ENCODE peak calls at places on chromosomes 1 and 21, in four cellular contexts. One of them, this sample, is unnamed.

GRCh38 chr1:24463756-24464377 is 38.8 kb upstream of the RCAN3 start:
- DNase-seq in naive thymus-derived CD4-positive, alpha-beta T cell: peak; percentile 28
- DNase-seq in breast epithelium: no peak
- DNase-seq in effector memory CD4-positive, alpha-beta T cell: no peak
- DNase-seq in this sample: no peak

GRCh38 chr1:171849245-171849898 is 8.1 kb downstream of the DNM3 start:
- DNase-seq in naive thymus-derived CD4-positive, alpha-beta T cell: no peak
- DNase-seq in breast epithelium: no peak
- DNase-seq in effector memory CD4-positive, alpha-beta T cell: no peak
- DNase-seq in this sample: no peak

GRCh38 chr1:31657020-31657804 is 12.5 kb upstream of the PEF1 start:
- DNase-seq in naive thymus-derived CD4-positive, alpha-beta T cell: no peak
- DNase-seq in breast epithelium: no peak
- DNase-seq in effector memory CD4-positive, alpha-beta T cell: no peak
- DNase-seq in this sample: no peak

GRCh38 chr1:33725037-33725436 is 138.8 kb upstream of the HMGB4 start:
- DNase-seq in naive thymus-derived CD4-positive, alpha-beta T cell: no peak
- DNase-seq in breast epithelium: no peak
- DNase-seq in effector memory CD4-positive, alpha-beta T cell: no peak
- DNase-seq in this sample: no peak

GRCh38 chr1:25369241-25369640 is 31.1 kb downstream of the TMEM50A start:
- DNase-seq in naive thymus-derived CD4-positive, alpha-beta T cell: no peak
- DNase-seq in breast epithelium: no peak
- DNase-seq in effector memory CD4-positive, alpha-beta T cell: no peak
- DNase-seq in this sample: peak; percentile 22

GRCh38 chr1:18385239-18385790 is 95.4 kb upstream of the KLHDC7A start:
- DNase-seq in naive thymus-derived CD4-positive, alpha-beta T cell: no peak
- DNase-seq in breast epithelium: no peak
- DNase-seq in effector memory CD4-positive, alpha-beta T cell: no peak
- DNase-seq in this sample: no peak

GRCh38 chr1:114435088-114435715 is 75.8 kb downstream of the TRIM33 start:
- DNase-seq in naive thymus-derived CD4-positive, alpha-beta T cell: no peak
- DNase-seq in breast epithelium: no peak
- DNase-seq in effector memory CD4-positive, alpha-beta T cell: no peak
- DNase-seq in this sample: no peak

GRCh38 chr1:197989058-197989457 is 71.9 kb downstream of the LHX9 start:
- DNase-seq in naive thymus-derived CD4-positive, alpha-beta T cell: no peak
- DNase-seq in breast epithelium: no peak
- DNase-seq in effector memory CD4-positive, alpha-beta T cell: no peak
- DNase-seq in this sample: no peak

GRCh38 chr1:155125946-155126493 is 1.7 kb upstream of the EFNA1 start:
- DNase-seq in naive thymus-derived CD4-positive, alpha-beta T cell: no peak
- DNase-seq in breast epithelium: peak; percentile 65
- DNase-seq in effector memory CD4-positive, alpha-beta T cell: no peak
- DNase-seq in this sample: no peak

GRCh38 chr1:187266051-187266450 is 437.3 kb downstream of the PLA2G4A start:
- DNase-seq in naive thymus-derived CD4-positive, alpha-beta T cell: no peak
- DNase-seq in breast epithelium: no peak
- DNase-seq in effector memory CD4-positive, alpha-beta T cell: no peak
- DNase-seq in this sample: no peak

GRCh38 chr1:206067486-206068302 is 14.7 kb downstream of the RHEX start:
- DNase-seq in naive thymus-derived CD4-positive, alpha-beta T cell: no peak
- DNase-seq in breast epithelium: no peak
- DNase-seq in effector memory CD4-positive, alpha-beta T cell: no peak
- DNase-seq in this sample: no peak

GRCh38 chr1:18789246-18789645 is 70.2 kb downstream of the TAS1R2 start:
- DNase-seq in naive thymus-derived CD4-positive, alpha-beta T cell: no peak
- DNase-seq in breast epithelium: no peak
- DNase-seq in effector memory CD4-positive, alpha-beta T cell: no peak
- DNase-seq in this sample: no peak

GRCh38 chr1:31752952-31753351 is 11.2 kb downstream of the ADGRB2 start:
- DNase-seq in naive thymus-derived CD4-positive, alpha-beta T cell: no peak
- DNase-seq in breast epithelium: no peak
- DNase-seq in effector memory CD4-positive, alpha-beta T cell: no peak
- DNase-seq in this sample: no peak

GRCh38 chr1:169109561-169110134 is 3.2 kb downstream of the ATP1B1 start:
- DNase-seq in naive thymus-derived CD4-positive, alpha-beta T cell: no peak
- DNase-seq in breast epithelium: peak; percentile 62
- DNase-seq in effector memory CD4-positive, alpha-beta T cell: no peak
- DNase-seq in this sample: no peak

GRCh38 chr21:26167593-26167992 is 3.0 kb downstream of the APP start:
- DNase-seq in naive thymus-derived CD4-positive, alpha-beta T cell: no peak
- DNase-seq in breast epithelium: no peak
- DNase-seq in effector memory CD4-positive, alpha-beta T cell: no peak
- DNase-seq in this sample: no peak

GRCh38 chr1:46615735-46616134 is 876 bp downstream of the MOB3C start:
- DNase-seq in naive thymus-derived CD4-positive, alpha-beta T cell: no peak
- DNase-seq in breast epithelium: no peak
- DNase-seq in effector memory CD4-positive, alpha-beta T cell: no peak
- DNase-seq in this sample: no peak

GRCh38 chr1:14826731-14827326 is 228.3 kb downstream of the KAZN start:
- DNase-seq in naive thymus-derived CD4-positive, alpha-beta T cell: no peak
- DNase-seq in breast epithelium: no peak
- DNase-seq in effector memory CD4-positive, alpha-beta T cell: no peak
- DNase-seq in this sample: no peak

GRCh38 chr1:205706601-205707502 is 26.5 kb upstream of the SLC45A3 start:
- DNase-seq in naive thymus-derived CD4-positive, alpha-beta T cell: no peak
- DNase-seq in breast epithelium: no peak
- DNase-seq in effector memory CD4-positive, alpha-beta T cell: no peak
- DNase-seq in this sample: no peak

GRCh38 chr1:41673355-41673754 is 188.9 kb upstream of the EDN2 start:
- DNase-seq in naive thymus-derived CD4-positive, alpha-beta T cell: peak; percentile 67
- DNase-seq in breast epithelium: no peak
- DNase-seq in effector memory CD4-positive, alpha-beta T cell: peak; percentile 29
- DNase-seq in this sample: no peak

GRCh38 chr1:160436975-160437374 is 36.6 kb downstream of the VANGL2 start:
- DNase-seq in naive thymus-derived CD4-positive, alpha-beta T cell: no peak
- DNase-seq in breast epithelium: no peak
- DNase-seq in effector memory CD4-positive, alpha-beta T cell: no peak
- DNase-seq in this sample: no peak

GRCh38 chr1:44860891-44861290 is 17.8 kb upstream of the PTCH2 start:
- DNase-seq in naive thymus-derived CD4-positive, alpha-beta T cell: no peak
- DNase-seq in breast epithelium: no peak
- DNase-seq in effector memory CD4-positive, alpha-beta T cell: no peak
- DNase-seq in this sample: no peak

GRCh38 chr1:44855742-44856141 is 12.7 kb upstream of the PTCH2 start:
- DNase-seq in naive thymus-derived CD4-positive, alpha-beta T cell: no peak
- DNase-seq in breast epithelium: no peak
- DNase-seq in effector memory CD4-positive, alpha-beta T cell: no peak
- DNase-seq in this sample: no peak

GRCh38 chr1:44853201-44853600 is 10.1 kb upstream of the PTCH2 start:
- DNase-seq in naive thymus-derived CD4-positive, alpha-beta T cell: no peak
- DNase-seq in breast epithelium: no peak
- DNase-seq in effector memory CD4-positive, alpha-beta T cell: no peak
- DNase-seq in this sample: no peak

GRCh38 chr1:44854985-44855384 is 11.9 kb upstream of the PTCH2 start:
- DNase-seq in naive thymus-derived CD4-positive, alpha-beta T cell: no peak
- DNase-seq in breast epithelium: no peak
- DNase-seq in effector memory CD4-positive, alpha-beta T cell: no peak
- DNase-seq in this sample: no peak

DNA sequence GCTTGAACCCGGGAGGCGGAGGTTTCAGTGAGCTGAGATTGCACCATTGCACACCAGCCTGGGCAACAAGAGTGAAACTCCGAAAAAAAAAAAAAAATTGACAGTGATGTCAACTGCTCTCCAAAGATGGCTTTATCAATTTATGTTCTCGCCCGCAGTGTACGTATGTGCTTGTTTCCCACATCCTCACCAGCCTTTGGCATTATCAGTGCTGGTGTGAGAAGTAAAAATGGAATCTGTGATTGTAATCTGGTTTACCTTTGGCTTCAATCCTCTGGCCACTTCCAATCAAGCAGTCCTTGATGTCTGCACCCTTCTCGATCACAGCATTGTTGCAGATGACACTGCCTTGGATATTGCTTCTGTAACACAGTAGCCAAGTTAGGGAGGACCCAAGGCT is 14.4 kb upstream of the PTCH2 start:
- DNase-seq in naive thymus-derived CD4-positive, alpha-beta T cell: no peak
- DNase-seq in breast epithelium: no peak
- DNase-seq in effector memory CD4-positive, alpha-beta T cell: no peak
- DNase-seq in this sample: no peak
- H3K4me1 ChIP-seq in naive thymus-derived CD4-positive, alpha-beta T cell: no peaks in the 10 kb centered on the region
- H3K4me1 ChIP-seq in breast epithelium: no peaks in the 10 kb centered on the region
- H3K4me1 ChIP-seq in effector memory CD4-positive, alpha-beta T cell: no peaks in the 10 kb centered on the region
- H3K4me1 ChIP-seq in this sample: no peaks in the 10 kb centered on the region

GRCh38 chr21:44872266-44872567 is 1.3 kb downstream of the PTTG1IP start:
- DNase-seq in naive thymus-derived CD4-positive, alpha-beta T cell: no peak
- DNase-seq in breast epithelium: no peak
- DNase-seq in effector memory CD4-positive, alpha-beta T cell: no peak
- DNase-seq in this sample: no peak
- H3K27ac ChIP-seq in naive thymus-derived CD4-positive, alpha-beta T cell: peak overlapping the region; percentile 81
- H3K27ac ChIP-seq in breast epithelium: peak overlapping the region; percentile 91
- H3K27ac ChIP-seq in effector memory CD4-positive, alpha-beta T cell: peak overlapping the region; percentile 73
- H3K27ac ChIP-seq in this sample: peak overlapping the region; percentile 98

DNA sequence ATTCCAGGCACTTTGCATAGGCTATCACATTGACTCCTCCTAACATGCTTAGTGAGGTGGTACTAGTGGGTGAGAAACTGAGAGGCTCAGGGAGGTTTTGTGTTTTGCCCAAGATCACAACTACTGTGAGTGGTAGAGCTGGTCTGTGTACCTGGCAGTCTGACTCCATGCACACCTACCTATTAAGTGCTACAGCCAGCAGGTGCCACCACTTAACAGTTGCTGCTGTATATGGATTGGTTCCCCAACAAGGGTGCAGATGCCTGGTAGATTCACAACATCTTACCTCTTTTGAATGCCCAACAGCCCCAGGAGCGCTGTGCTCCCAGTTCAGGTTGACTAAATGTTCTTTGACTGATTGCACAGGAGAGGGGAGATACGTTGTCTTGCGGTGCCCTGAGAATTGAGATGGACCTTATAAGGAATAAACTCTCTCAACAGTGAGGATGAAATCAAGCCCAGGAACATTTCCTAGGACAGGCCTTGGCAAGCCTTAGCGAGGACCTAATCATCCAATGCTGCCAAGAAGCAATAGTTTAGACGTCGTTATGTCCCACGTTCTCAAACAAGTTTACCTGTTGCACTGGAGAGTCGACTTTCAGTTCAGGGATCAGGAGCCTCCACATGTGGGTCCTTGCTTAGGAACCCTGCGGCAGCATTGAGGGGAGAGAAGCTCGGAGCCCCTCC is 78.9 kb upstream of the F3 start:
- DNase-seq in naive thymus-derived CD4-positive, alpha-beta T cell: no peak
- DNase-seq in breast epithelium: peak; percentile 78
- DNase-seq in effector memory CD4-positive, alpha-beta T cell: no peak
- DNase-seq in this sample: no peak
- H3K4me1 ChIP-seq in naive thymus-derived CD4-positive, alpha-beta T cell: no peaks in the 10 kb centered on the region
- H3K4me1 ChIP-seq in breast epithelium: no peaks in the 10 kb centered on the region
- H3K4me1 ChIP-seq in effector memory CD4-positive, alpha-beta T cell: no peaks in the 10 kb centered on the region
- H3K4me1 ChIP-seq in this sample: no peaks in the 10 kb centered on the region

DNA sequence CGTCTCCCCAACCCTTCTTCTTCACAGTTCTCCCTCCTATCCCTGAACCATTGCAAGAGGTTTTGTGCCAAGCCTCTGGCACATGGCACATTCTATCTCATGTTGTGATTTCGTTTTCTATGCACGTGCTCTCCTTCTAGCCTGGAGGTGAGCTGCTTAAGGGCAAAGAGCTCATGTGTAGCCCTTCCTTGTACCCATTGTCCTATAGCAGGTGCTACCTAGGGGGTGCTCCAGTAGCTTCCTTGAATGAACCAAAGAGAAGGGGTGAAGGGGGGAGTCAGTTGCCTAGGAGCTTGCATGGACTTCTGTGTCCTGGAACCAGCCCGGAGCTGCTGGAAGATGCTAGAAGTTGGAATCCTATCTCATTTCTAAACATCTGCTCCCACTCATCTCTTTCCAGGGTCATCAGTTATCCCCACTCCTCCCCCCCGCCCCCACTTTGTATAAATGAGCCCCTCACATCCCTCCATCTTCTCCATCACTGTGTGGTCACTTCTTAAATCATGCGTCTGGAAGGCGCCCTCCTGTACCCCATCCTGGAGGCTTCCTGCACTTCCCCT is 535 bp upstream of the DISC1 start:
- DNase-seq in naive thymus-derived CD4-positive, alpha-beta T cell: peak; percentile 18
- DNase-seq in breast epithelium: no peak
- DNase-seq in effector memory CD4-positive, alpha-beta T cell: no peak
- DNase-seq in this sample: no peak
- H3K27ac ChIP-seq in naive thymus-derived CD4-positive, alpha-beta T cell: peak overlapping the region; percentile 60
- H3K27ac ChIP-seq in breast epithelium: no peak overlapping the region
- H3K27ac ChIP-seq in effector memory CD4-positive, alpha-beta T cell: peak overlapping the region; percentile 75
- H3K27ac ChIP-seq in this sample: no peak overlapping the region

GRCh38 chr1:233144434-233144833 is 151.1 kb downstream of the PCNX2 start:
- DNase-seq in naive thymus-derived CD4-positive, alpha-beta T cell: no peak
- DNase-seq in breast epithelium: no peak
- DNase-seq in effector memory CD4-positive, alpha-beta T cell: no peak
- DNase-seq in this sample: no peak
- H3K4me1 ChIP-seq in naive thymus-derived CD4-positive, alpha-beta T cell: no peaks in the 10 kb centered on the region
- H3K4me1 ChIP-seq in breast epithelium: no peaks in the 10 kb centered on the region
- H3K4me1 ChIP-seq in effector memory CD4-positive, alpha-beta T cell: no peaks in the 10 kb centered on the region
- H3K4me1 ChIP-seq in this sample: no peaks in the 10 kb centered on the region

DNA sequence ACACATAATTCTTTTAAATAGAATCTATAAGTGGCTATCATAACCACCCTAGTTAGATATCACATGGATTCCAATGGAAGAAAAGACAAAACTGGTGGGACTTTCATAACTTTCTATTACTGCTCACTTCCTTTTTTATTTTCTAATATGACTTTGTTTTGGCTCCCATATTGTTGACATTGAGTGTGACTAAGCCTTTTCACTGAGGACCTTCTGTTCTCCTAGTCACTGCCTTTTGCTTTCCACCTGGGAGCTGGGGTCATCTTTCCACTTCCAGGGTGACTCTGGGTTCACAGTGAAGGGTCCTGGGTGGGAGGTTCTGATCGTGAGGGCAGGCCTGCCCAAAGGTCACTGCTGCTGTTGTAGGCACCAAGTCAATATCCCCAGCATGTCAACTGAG is 275.8 kb downstream of the TGFB2 start:
- DNase-seq in naive thymus-derived CD4-positive, alpha-beta T cell: no peak
- DNase-seq in breast epithelium: no peak
- DNase-seq in effector memory CD4-positive, alpha-beta T cell: no peak
- DNase-seq in this sample: no peak
- H3K27ac ChIP-seq in naive thymus-derived CD4-positive, alpha-beta T cell: no peak overlapping the region
- H3K27ac ChIP-seq in breast epithelium: no peak overlapping the region
- H3K27ac ChIP-seq in effector memory CD4-positive, alpha-beta T cell: no peak overlapping the region
- H3K27ac ChIP-seq in this sample: peak overlapping the region; percentile 55

GRCh38 chr1:12346483-12347155 is 116.8 kb downstream of the VPS13D start:
- DNase-seq in naive thymus-derived CD4-positive, alpha-beta T cell: no peak
- DNase-seq in breast epithelium: no peak
- DNase-seq in effector memory CD4-positive, alpha-beta T cell: no peak
- DNase-seq in this sample: no peak
- H3K4me1 ChIP-seq in naive thymus-derived CD4-positive, alpha-beta T cell: peaks cover 17% of the 10 kb centered on the region
- H3K4me1 ChIP-seq in breast epithelium: no peaks in the 10 kb centered on the region
- H3K4me1 ChIP-seq in effector memory CD4-positive, alpha-beta T cell: peaks cover 20% of the 10 kb centered on the region
- H3K4me1 ChIP-seq in this sample: no peaks in the 10 kb centered on the region

GRCh38 chr1:54287821-54288220 is 87.9 kb downstream of the MRPL37 start:
- DNase-seq in naive thymus-derived CD4-positive, alpha-beta T cell: no peak
- DNase-seq in breast epithelium: no peak
- DNase-seq in effector memory CD4-positive, alpha-beta T cell: no peak
- DNase-seq in this sample: peak; percentile 86
- H3K27ac ChIP-seq in naive thymus-derived CD4-positive, alpha-beta T cell: peak overlapping the region; percentile 85
- H3K27ac ChIP-seq in breast epithelium: peak overlapping the region; percentile 62
- H3K27ac ChIP-seq in effector memory CD4-positive, alpha-beta T cell: peak overlapping the region; percentile 33
- H3K27ac ChIP-seq in this sample: peak overlapping the region; percentile 85

GRCh38 chr21:20661221-20661620 is 337.0 kb upstream of the NCAM2 start:
- DNase-seq in naive thymus-derived CD4-positive, alpha-beta T cell: no peak
- DNase-seq in breast epithelium: no peak
- DNase-seq in effector memory CD4-positive, alpha-beta T cell: no peak
- DNase-seq in this sample: no peak
- H3K4me1 ChIP-seq in naive thymus-derived CD4-positive, alpha-beta T cell: no peaks in the 10 kb centered on the region
- H3K4me1 ChIP-seq in breast epithelium: no peaks in the 10 kb centered on the region
- H3K4me1 ChIP-seq in effector memory CD4-positive, alpha-beta T cell: no peaks in the 10 kb centered on the region
- H3K4me1 ChIP-seq in this sample: no peaks in the 10 kb centered on the region

This sample was measured in ascending aorta.